ENCODE peak calls at places on chromosomes 5 and 9, in seven cellular contexts. One of them, this sample, is unnamed.

GRCh38 chr5:165161204-165161603 is 1655.8 kb downstream of the MAT2B start:
- DNase-seq in globus pallidus: no peak
- DNase-seq in NCI-H510A treated with DMSO at 0.1 percent for 48 hours: no peak
- DNase-seq in CD8-positive, alpha-beta T cell: no peak
- DNase-seq in activated T-cell treated with anti-CD3 and anti-CD28 coated beads for 1 hour: no peak
- DNase-seq in C1 segment of cervical spinal cord: no peak
- DNase-seq in RKO: peak; percentile 1
- DNase-seq in this sample: no peak

GRCh38 chr5:108560581-108560980 is 178.7 kb upstream of the FBXL17 start:
- DNase-seq in globus pallidus: no peak
- DNase-seq in NCI-H510A treated with DMSO at 0.1 percent for 48 hours: no peak
- DNase-seq in CD8-positive, alpha-beta T cell: no peak
- DNase-seq in activated T-cell treated with anti-CD3 and anti-CD28 coated beads for 1 hour: no peak
- DNase-seq in C1 segment of cervical spinal cord: no peak
- DNase-seq in RKO: no peak
- DNase-seq in this sample: peak; percentile 4

GRCh38 chr5:132674671-132675506 is 1.1 kb downstream of the IL4 start:
- DNase-seq in globus pallidus: no peak
- DNase-seq in NCI-H510A treated with DMSO at 0.1 percent for 48 hours: no peak
- DNase-seq in CD8-positive, alpha-beta T cell: no peak
- DNase-seq in activated T-cell treated with anti-CD3 and anti-CD28 coated beads for 1 hour: no peak
- DNase-seq in C1 segment of cervical spinal cord: no peak
- DNase-seq in RKO: peak; percentile 74
- DNase-seq in this sample: peak; percentile 95

GRCh38 chr5:119071573-119071874 is 637 bp downstream of the DMXL1 start:
- DNase-seq in globus pallidus: no peak
- DNase-seq in NCI-H510A treated with DMSO at 0.1 percent for 48 hours: no peak
- DNase-seq in CD8-positive, alpha-beta T cell: no peak
- DNase-seq in activated T-cell treated with anti-CD3 and anti-CD28 coated beads for 1 hour: no peak
- DNase-seq in C1 segment of cervical spinal cord: no peak
- DNase-seq in RKO: no peak
- DNase-seq in this sample: no peak

GRCh38 chr9:123871781-123872180 is 58.1 kb downstream of the DENND1A start:
- DNase-seq in globus pallidus: peak; percentile 63
- DNase-seq in NCI-H510A treated with DMSO at 0.1 percent for 48 hours: peak; percentile 8
- DNase-seq in CD8-positive, alpha-beta T cell: no peak
- DNase-seq in activated T-cell treated with anti-CD3 and anti-CD28 coated beads for 1 hour: no peak
- DNase-seq in C1 segment of cervical spinal cord: peak; percentile 38
- DNase-seq in RKO: no peak
- DNase-seq in this sample: no peak

GRCh38 chr5:142360607-142361120 is 35.8 kb upstream of the SPRY4 start:
- DNase-seq in globus pallidus: no peak
- DNase-seq in NCI-H510A treated with DMSO at 0.1 percent for 48 hours: peak; percentile 22
- DNase-seq in CD8-positive, alpha-beta T cell: no peak
- DNase-seq in activated T-cell treated with anti-CD3 and anti-CD28 coated beads for 1 hour: no peak
- DNase-seq in C1 segment of cervical spinal cord: peak; percentile 6
- DNase-seq in RKO: peak; percentile 97
- DNase-seq in this sample: peak; percentile 40

GRCh38 chr5:136802382-136802781 is 437.0 kb upstream of the TRPC7 start:
- DNase-seq in globus pallidus: peak; percentile 9
- DNase-seq in NCI-H510A treated with DMSO at 0.1 percent for 48 hours: no peak
- DNase-seq in CD8-positive, alpha-beta T cell: no peak
- DNase-seq in activated T-cell treated with anti-CD3 and anti-CD28 coated beads for 1 hour: no peak
- DNase-seq in C1 segment of cervical spinal cord: no peak
- DNase-seq in RKO: peak; percentile 24
- DNase-seq in this sample: peak; percentile 57

GRCh38 chr5:80655231-80655784 is 525 bp upstream of the DHFR start:
- DNase-seq in globus pallidus: no peak
- DNase-seq in NCI-H510A treated with DMSO at 0.1 percent for 48 hours: peak; percentile 10
- DNase-seq in CD8-positive, alpha-beta T cell: no peak
- DNase-seq in activated T-cell treated with anti-CD3 and anti-CD28 coated beads for 1 hour: no peak
- DNase-seq in C1 segment of cervical spinal cord: no peak
- DNase-seq in RKO: peak; percentile 61
- DNase-seq in this sample: peak; percentile 33

GRCh38 chr5:39699164-39699563 is 274.4 kb upstream of the DAB2 start:
- DNase-seq in globus pallidus: no peak
- DNase-seq in NCI-H510A treated with DMSO at 0.1 percent for 48 hours: no peak
- DNase-seq in CD8-positive, alpha-beta T cell: no peak
- DNase-seq in activated T-cell treated with anti-CD3 and anti-CD28 coated beads for 1 hour: no peak
- DNase-seq in C1 segment of cervical spinal cord: no peak
- DNase-seq in RKO: no peak
- DNase-seq in this sample: peak; percentile 9

GRCh38 chr9:84823426-84824271 is 154.1 kb downstream of the NTRK2 start:
- DNase-seq in globus pallidus: no peak
- DNase-seq in NCI-H510A treated with DMSO at 0.1 percent for 48 hours: no peak
- DNase-seq in CD8-positive, alpha-beta T cell: no peak
- DNase-seq in activated T-cell treated with anti-CD3 and anti-CD28 coated beads for 1 hour: no peak
- DNase-seq in C1 segment of cervical spinal cord: no peak
- DNase-seq in RKO: no peak
- DNase-seq in this sample: peak; percentile 75